ENCODE peak calls at places on chromosomes 7 and 10, in eight cellular contexts. H is COR-L47, V is endothelial cell, K is NCI-H69, O is NCI-H345, C is IMR-90, M is cardiac fibroblast, F is SK-MEL-5. Y is an unnamed sample.

GRCh38 chr10:110797416-110797815 is 74.3 kb upstream of the PDCD4 start:
- DNase-seq in H (no peak), V (no peak), K (peak), O (no peak), C (no peak), M (no peak), F (peak), Y (no peak)

GRCh38 chr10:85646312-85646711 is 720.3 kb downstream of the GRID1 start:
- DNase-seq in H (no peak), V (no peak), K (peak), O (peak), C (no peak), M (no peak), F (no peak), Y (peak)

GRCh38 chr10:128530301-128530700 is 404.1 kb upstream of the MKI67 start:
- DNase-seq in H (no peak), V (peak), K (no peak), O (no peak), C (no peak), M (peak), F (peak), Y (peak)

GRCh38 chr10:92200564-92200963 is 90.3 kb downstream of the CPEB3 start:
- DNase-seq in H (no peak), V (no peak), K (peak), O (no peak), C (peak), M (no peak), F (no peak), Y (no peak)

GRCh38 chr7:45978010-45978681 is 57.1 kb upstream of the IGFBP3 start:
- DNase-seq in H (no peak), V (no peak), K (no peak), O (no peak), C (peak), M (peak), F (peak), Y (peak)

GRCh38 chr7:76286842-76287403 is 15.6 kb upstream of the HSPB1 start:
- DNase-seq in H (no peak), V (no peak), K (no peak), O (no peak), C (no peak), M (no peak), F (no peak), Y (no peak)

GRCh38 chr10:100433253-100434240 is 29.3 kb upstream of the WNT8B start:
- DNase-seq in H (peak), V (peak), K (peak), O (peak), C (peak), M (peak), F (peak), Y (peak)

GRCh38 chr7:143901360-143901709 is 641 bp downstream of the TCAF1 start:
- DNase-seq in H (no peak), V (no peak), K (no peak), O (no peak), C (peak), M (peak), F (no peak), Y (peak)

GRCh38 chr10:73247509-73248258 is 629 bp upstream of the DNAJC9 start:
- DNase-seq in H (no peak), V (no peak), K (peak), O (no peak), C (peak), M (no peak), F (no peak), Y (peak)

GRCh38 chr7:38628630-38629385 is 2.4 kb downstream of the AMPH start:
- DNase-seq in H (no peak), V (no peak), K (peak), O (no peak), C (peak), M (peak), F (no peak), Y (peak)

GRCh38 chr7:129908181-129908580 is 44.6 kb downstream of the UBE2H start:
- DNase-seq in H (no peak), V (no peak), K (no peak), O (no peak), C (no peak), M (peak), F (no peak), Y (no peak)

GRCh38 chr10:74598891-74599566 is 227.4 kb upstream of the KAT6B start:
- DNase-seq in H (no peak), V (no peak), K (no peak), O (no peak), C (peak), M (peak), F (peak), Y (peak)

GRCh38 chr10:126712681-126713080 is 42.2 kb upstream of the C10orf90 start:
- DNase-seq in H (no peak), V (no peak), K (no peak), O (no peak), C (no peak), M (no peak), F (no peak), Y (no peak)

GRCh38 chr10:132974249-132974796 is 32.0 kb upstream of the CFAP46 start:
- DNase-seq in H (no peak), V (no peak), K (no peak), O (peak), C (no peak), M (no peak), F (no peak), Y (no peak)

GRCh38 chr7:101952355-101953247 is 135.2 kb downstream of the CUX1 start:
- DNase-seq in H (no peak), V (no peak), K (no peak), O (no peak), C (peak), M (peak), F (no peak), Y (peak)

GRCh38 chr7:16345979-16346958 is 75.1 kb downstream of the CRPPA start:
- DNase-seq in H (no peak), V (no peak), K (no peak), O (no peak), C (peak), M (peak), F (no peak), Y (peak)

GRCh38 chr7:64515330-64515729 is 47.5 kb downstream of the ZNF680 start:
- DNase-seq in H (no peak), V (no peak), K (no peak), O (no peak), C (no peak), M (peak), F (no peak), Y (no peak)

GRCh38 chr10:101829561-101830315 is 11.5 kb upstream of the OGA start:
- DNase-seq in H (peak), V (peak), K (peak), O (peak), C (no peak), M (peak), F (peak), Y (peak)

GRCh38 chr7:95046494-95047240 is 139.3 kb downstream of the PPP1R9A start:
- DNase-seq in H (no peak), V (no peak), K (no peak), O (no peak), C (no peak), M (peak), F (peak), Y (no peak)

GRCh38 chr7:130733866-130734524 is at the start of gene KLF14:
- DNase-seq in H (peak), V (peak), K (peak), O (peak), C (no peak), M (no peak), F (peak), Y (peak)

Y was measured in fibroblast of mammary gland.